ENCODE peak calls at places on chromosomes 13 and 19, in eight cellular contexts. One of them, this sample, is unnamed.
A peak's percentile ranks its signal among the peaks of the same experiment; 100 is the strongest.

GRCh38 chr19:19822148-19822429 is 539 bp upstream of the ZNF506 start:
- DNase-seq in mucosa of descending colon: peak; percentile 19
- DNase-seq in body of pancreas: peak; percentile 28
- DNase-seq in cardiac muscle cell: peak; percentile 1
- DNase-seq in OCI-LY7: peak; percentile 29
- DNase-seq in adrenal gland: no peak
- DNase-seq in lower lobe of right lung: no peak
- DNase-seq in pancreas: peak; percentile 57
- DNase-seq in this sample: no peak

GRCh38 chr13:80048030-80048429 is 292.9 kb downstream of the SPRY2 start:
- DNase-seq in OCI-LY7: no peak
- DNase-seq in body of pancreas: no peak
- DNase-seq in adrenal gland: no peak
- DNase-seq in pancreas: no peak
- DNase-seq in cardiac muscle cell: no peak
- DNase-seq in lower lobe of right lung: no peak
- DNase-seq in mucosa of descending colon: no peak
- DNase-seq in this sample: no peak

GRCh38 chr13:41152005-41152404 is 19.4 kb upstream of the KBTBD6 start:
- DNase-seq in body of pancreas: no peak
- DNase-seq in mucosa of descending colon: no peak
- DNase-seq in cardiac muscle cell: no peak
- DNase-seq in adrenal gland: no peak
- DNase-seq in lower lobe of right lung: no peak
- DNase-seq in pancreas: no peak
- DNase-seq in OCI-LY7: no peak
- DNase-seq in this sample: no peak

GRCh38 chr13:31896427-31896826 is 135.1 kb upstream of the FRY start:
- DNase-seq in body of pancreas: no peak
- DNase-seq in adrenal gland: no peak
- DNase-seq in pancreas: no peak
- DNase-seq in lower lobe of right lung: no peak
- DNase-seq in mucosa of descending colon: no peak
- DNase-seq in cardiac muscle cell: no peak
- DNase-seq in OCI-LY7: no peak
- DNase-seq in this sample: no peak

GRCh38 chr19:51547397-51548212 is 16.1 kb upstream of the SIGLEC6 start:
- DNase-seq in adrenal gland: no peak
- DNase-seq in pancreas: no peak
- DNase-seq in lower lobe of right lung: no peak
- DNase-seq in cardiac muscle cell: no peak
- DNase-seq in body of pancreas: no peak
- DNase-seq in OCI-LY7: no peak
- DNase-seq in mucosa of descending colon: no peak
- DNase-seq in this sample: no peak

GRCh38 chr19:1513492-1514294 is 874 bp upstream of the ADAMTSL5 start:
- DNase-seq in OCI-LY7: peak; percentile 55
- DNase-seq in body of pancreas: peak; percentile 49
- DNase-seq in adrenal gland: peak; percentile 36
- DNase-seq in cardiac muscle cell: peak; percentile 23
- DNase-seq in pancreas: peak; percentile 87
- DNase-seq in lower lobe of right lung: peak; percentile 66
- DNase-seq in mucosa of descending colon: peak; percentile 56
- DNase-seq in this sample: no peak

GRCh38 chr13:24747248-24748151 is 16.5 kb upstream of the RNF17 start:
- DNase-seq in adrenal gland: no peak
- DNase-seq in mucosa of descending colon: no peak
- DNase-seq in OCI-LY7: no peak
- DNase-seq in lower lobe of right lung: no peak
- DNase-seq in body of pancreas: no peak
- DNase-seq in pancreas: no peak
- DNase-seq in cardiac muscle cell: peak; percentile 47
- DNase-seq in this sample: no peak

GRCh38 chr13:43284162-43284561 is 260.8 kb downstream of the DNAJC15 start:
- DNase-seq in OCI-LY7: no peak
- DNase-seq in mucosa of descending colon: no peak
- DNase-seq in pancreas: no peak
- DNase-seq in lower lobe of right lung: no peak
- DNase-seq in body of pancreas: no peak
- DNase-seq in cardiac muscle cell: no peak
- DNase-seq in adrenal gland: no peak
- DNase-seq in this sample: no peak

GRCh38 chr13:47433461-47434005 is 536.7 kb upstream of the HTR2A start:
- DNase-seq in adrenal gland: no peak
- DNase-seq in OCI-LY7: no peak
- DNase-seq in body of pancreas: no peak
- DNase-seq in cardiac muscle cell: no peak
- DNase-seq in lower lobe of right lung: no peak
- DNase-seq in pancreas: no peak
- DNase-seq in mucosa of descending colon: no peak
- DNase-seq in this sample: no peak

GRCh38 chr19:35194022-35194984 is 34.2 kb downstream of the FAM187B start:
- DNase-seq in adrenal gland: no peak
- DNase-seq in lower lobe of right lung: no peak
- DNase-seq in mucosa of descending colon: no peak
- DNase-seq in cardiac muscle cell: no peak
- DNase-seq in pancreas: no peak
- DNase-seq in OCI-LY7: peak; percentile 29
- DNase-seq in body of pancreas: no peak
- DNase-seq in this sample: no peak

GRCh38 chr19:33798701-33799111 is 2.0 kb downstream of the KCTD15 start:
- DNase-seq in body of pancreas: no peak
- DNase-seq in cardiac muscle cell: peak; percentile 35
- DNase-seq in OCI-LY7: no peak
- DNase-seq in adrenal gland: no peak
- DNase-seq in lower lobe of right lung: no peak
- DNase-seq in mucosa of descending colon: no peak
- DNase-seq in pancreas: no peak
- DNase-seq in this sample: no peak

GRCh38 chr13:24680258-24680920 is at the start of gene ATP12A:
- DNase-seq in pancreas: peak; percentile 78
- DNase-seq in OCI-LY7: no peak
- DNase-seq in lower lobe of right lung: no peak
- DNase-seq in mucosa of descending colon: peak; percentile 42
- DNase-seq in body of pancreas: peak; percentile 31
- DNase-seq in cardiac muscle cell: peak; percentile 49
- DNase-seq in adrenal gland: no peak
- DNase-seq in this sample: no peak

GRCh38 chr13:93476175-93476574 is 249.6 kb downstream of the GPC6 start:
- DNase-seq in cardiac muscle cell: no peak
- DNase-seq in body of pancreas: no peak
- DNase-seq in OCI-LY7: no peak
- DNase-seq in adrenal gland: no peak
- DNase-seq in pancreas: no peak
- DNase-seq in lower lobe of right lung: no peak
- DNase-seq in mucosa of descending colon: no peak
- DNase-seq in this sample: peak; percentile 18

GRCh38 chr19:48333467-48334384 is 8.4 kb downstream of the EMP3 start:
- DNase-seq in adrenal gland: peak; percentile 93
- DNase-seq in OCI-LY7: peak; percentile 96
- DNase-seq in pancreas: peak; percentile 93
- DNase-seq in mucosa of descending colon: peak; percentile 97
- DNase-seq in body of pancreas: peak; percentile 92
- DNase-seq in lower lobe of right lung: peak; percentile 96
- DNase-seq in cardiac muscle cell: peak; percentile 93
- DNase-seq in this sample: peak; percentile 71

GRCh38 chr13:102913924-102914628 is 68.2 kb downstream of the ERCC5 start:
- DNase-seq in pancreas: no peak
- DNase-seq in cardiac muscle cell: no peak
- DNase-seq in body of pancreas: no peak
- DNase-seq in mucosa of descending colon: peak; percentile 32
- DNase-seq in adrenal gland: no peak
- DNase-seq in lower lobe of right lung: no peak
- DNase-seq in OCI-LY7: no peak
- DNase-seq in this sample: no peak

GRCh38 chr19:1266818-1267440 is 2.2 kb upstream of the CIRBP start:
- DNase-seq in adrenal gland: peak; percentile 58
- DNase-seq in OCI-LY7: peak; percentile 71
- DNase-seq in mucosa of descending colon: peak; percentile 83
- DNase-seq in pancreas: peak; percentile 96
- DNase-seq in lower lobe of right lung: peak; percentile 86
- DNase-seq in body of pancreas: peak; percentile 81
- DNase-seq in cardiac muscle cell: peak; percentile 77
- DNase-seq in this sample: no peak

GRCh38 chr19:41541990-41542584 is 33.9 kb upstream of the CEACAM21 start:
- DNase-seq in body of pancreas: peak; percentile 52
- DNase-seq in pancreas: peak; percentile 75
- DNase-seq in OCI-LY7: peak; percentile 81
- DNase-seq in adrenal gland: no peak
- DNase-seq in mucosa of descending colon: peak; percentile 83
- DNase-seq in cardiac muscle cell: peak; percentile 51
- DNase-seq in lower lobe of right lung: peak; percentile 83
- DNase-seq in this sample: no peak

GRCh38 chr13:102089177-102089576 is 312.7 kb downstream of the FGF14 start:
- DNase-seq in pancreas: no peak
- DNase-seq in mucosa of descending colon: no peak
- DNase-seq in adrenal gland: no peak
- DNase-seq in OCI-LY7: peak; percentile 0
- DNase-seq in lower lobe of right lung: no peak
- DNase-seq in body of pancreas: no peak
- DNase-seq in cardiac muscle cell: peak; percentile 7
- DNase-seq in this sample: no peak

GRCh38 chr19:50311723-50312635 is 17.2 kb downstream of the KCNC3 start:
- DNase-seq in mucosa of descending colon: no peak
- DNase-seq in lower lobe of right lung: no peak
- DNase-seq in pancreas: no peak
- DNase-seq in cardiac muscle cell: peak; percentile 84
- DNase-seq in OCI-LY7: no peak
- DNase-seq in body of pancreas: no peak
- DNase-seq in adrenal gland: no peak
- DNase-seq in this sample: no peak

GRCh38 chr13:23467048-23467931 is 33.8 kb upstream of the SACS start:
- DNase-seq in adrenal gland: no peak
- DNase-seq in body of pancreas: no peak
- DNase-seq in pancreas: no peak
- DNase-seq in cardiac muscle cell: peak; percentile 30
- DNase-seq in OCI-LY7: no peak
- DNase-seq in lower lobe of right lung: no peak
- DNase-seq in mucosa of descending colon: no peak
- DNase-seq in this sample: no peak

GRCh38 chr13:55087085-55087484 is 2053.6 kb upstream of the PRR20A start:
- DNase-seq in mucosa of descending colon: no peak
- DNase-seq in OCI-LY7: no peak
- DNase-seq in cardiac muscle cell: no peak
- DNase-seq in lower lobe of right lung: no peak
- DNase-seq in body of pancreas: no peak
- DNase-seq in adrenal gland: no peak
- DNase-seq in pancreas: no peak
- DNase-seq in this sample: no peak

GRCh38 chr13:80096383-80096782 is 244.5 kb downstream of the SPRY2 start:
- DNase-seq in mucosa of descending colon: no peak
- DNase-seq in OCI-LY7: no peak
- DNase-seq in body of pancreas: no peak
- DNase-seq in lower lobe of right lung: no peak
- DNase-seq in adrenal gland: no peak
- DNase-seq in pancreas: no peak
- DNase-seq in cardiac muscle cell: no peak
- DNase-seq in this sample: no peak

GRCh38 chr13:45587897-45588296 is 27.6 kb downstream of the ERICH6B start:
- DNase-seq in cardiac muscle cell: no peak
- DNase-seq in lower lobe of right lung: no peak
- DNase-seq in pancreas: no peak
- DNase-seq in body of pancreas: no peak
- DNase-seq in OCI-LY7: no peak
- DNase-seq in adrenal gland: no peak
- DNase-seq in mucosa of descending colon: no peak
- DNase-seq in this sample: no peak

GRCh38 chr13:45582533-45583076 is 32.9 kb downstream of the ERICH6B start:
- DNase-seq in body of pancreas: no peak
- DNase-seq in cardiac muscle cell: no peak
- DNase-seq in OCI-LY7: no peak
- DNase-seq in pancreas: no peak
- DNase-seq in lower lobe of right lung: no peak
- DNase-seq in adrenal gland: no peak
- DNase-seq in mucosa of descending colon: no peak
- DNase-seq in this sample: no peak

GRCh38 chr13:45584816-45585215 is 30.7 kb downstream of the ERICH6B start:
- DNase-seq in mucosa of descending colon: peak; percentile 2
- DNase-seq in cardiac muscle cell: peak; percentile 11
- DNase-seq in body of pancreas: no peak
- DNase-seq in lower lobe of right lung: no peak
- DNase-seq in pancreas: no peak
- DNase-seq in adrenal gland: no peak
- DNase-seq in OCI-LY7: no peak
- DNase-seq in this sample: no peak
- TF ChIP-seq CTCF in mucosa of descending colon: no peak
- TF ChIP-seq CTCF in cardiac muscle cell: no peak
- TF ChIP-seq CTCF in body of pancreas: no peak
- TF ChIP-seq CTCF in lower lobe of right lung: no peak
- TF ChIP-seq CTCF in pancreas: no peak
- TF ChIP-seq CTCF in adrenal gland: no peak
- TF ChIP-seq CTCF in OCI-LY7: peak; percentile 23
- TF ChIP-seq CTCF in this sample: peak; percentile 25

GRCh38 chr13:75803982-75804381 is 167.9 kb downstream of the LMO7 start:
- DNase-seq in cardiac muscle cell: peak; percentile 80
- DNase-seq in adrenal gland: no peak
- DNase-seq in lower lobe of right lung: no peak
- DNase-seq in OCI-LY7: no peak
- DNase-seq in pancreas: no peak
- DNase-seq in body of pancreas: no peak
- DNase-seq in mucosa of descending colon: no peak
- DNase-seq in this sample: no peak
- H3K4me3 ChIP-seq in cardiac muscle cell: peak overlapping the region; percentile 60
- H3K4me3 ChIP-seq in adrenal gland: no peak overlapping the region
- H3K4me3 ChIP-seq in lower lobe of right lung: no peak overlapping the region
- H3K4me3 ChIP-seq in OCI-LY7: no peak overlapping the region
- H3K4me3 ChIP-seq in pancreas: no peak overlapping the region
- H3K4me3 ChIP-seq in body of pancreas: no peak overlapping the region
- H3K4me3 ChIP-seq in mucosa of descending colon: no peak overlapping the region
- H3K4me3 ChIP-seq in this sample: no peak overlapping the region

GRCh38 chr13:33111414-33112110 is 95.3 kb downstream of the KL start:
- DNase-seq in adrenal gland: peak; percentile 45
- DNase-seq in pancreas: no peak
- DNase-seq in OCI-LY7: no peak
- DNase-seq in lower lobe of right lung: no peak
- DNase-seq in mucosa of descending colon: peak; percentile 58
- DNase-seq in cardiac muscle cell: no peak
- DNase-seq in body of pancreas: no peak
- DNase-seq in this sample: no peak
- H3K36me3 ChIP-seq in adrenal gland: no peaks in the 10 kb centered on the region
- H3K36me3 ChIP-seq in pancreas: no peaks in the 10 kb centered on the region
- H3K36me3 ChIP-seq in OCI-LY7: no peaks in the 10 kb centered on the region
- H3K36me3 ChIP-seq in lower lobe of right lung: peaks cover 90% of the 10 kb centered on the region
- H3K36me3 ChIP-seq in mucosa of descending colon: no peaks in the 10 kb centered on the region
- H3K36me3 ChIP-seq in cardiac muscle cell: peaks cover 30% of the 10 kb centered on the region
- H3K36me3 ChIP-seq in body of pancreas: peaks cover 17% of the 10 kb centered on the region
- H3K36me3 ChIP-seq in this sample: peaks cover 5% of the 10 kb centered on the region

DNA sequence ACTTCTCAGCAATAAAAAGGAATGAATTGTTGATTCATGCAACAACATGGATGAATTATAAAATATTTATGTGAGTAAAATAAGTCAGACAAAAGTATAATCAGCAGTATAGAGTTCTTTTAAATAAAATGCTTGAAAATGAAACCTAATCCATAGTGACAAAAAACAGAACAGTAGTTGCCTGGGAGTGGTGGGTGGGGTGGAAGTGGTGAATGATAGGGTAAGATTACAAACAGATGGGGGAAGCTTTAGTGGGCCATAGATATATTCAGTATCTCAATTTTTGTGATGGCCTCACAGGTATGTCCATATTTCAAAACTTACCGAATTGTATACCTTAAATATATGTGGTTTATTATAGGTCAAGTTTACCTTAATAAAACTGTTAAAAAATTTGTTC is 124.9 kb upstream of the UBL3 start:
- DNase-seq in adrenal gland: no peak
- DNase-seq in OCI-LY7: no peak
- DNase-seq in cardiac muscle cell: no peak
- DNase-seq in lower lobe of right lung: no peak
- DNase-seq in pancreas: no peak
- DNase-seq in mucosa of descending colon: no peak
- DNase-seq in body of pancreas: no peak
- DNase-seq in this sample: no peak
- TF ChIP-seq CTCF in adrenal gland: no peak
- TF ChIP-seq CTCF in OCI-LY7: no peak
- TF ChIP-seq CTCF in cardiac muscle cell: no peak
- TF ChIP-seq CTCF in lower lobe of right lung: no peak
- TF ChIP-seq CTCF in pancreas: no peak
- TF ChIP-seq CTCF in mucosa of descending colon: no peak
- TF ChIP-seq CTCF in body of pancreas: no peak
- TF ChIP-seq CTCF in this sample: no peak

This sample was measured in kidney epithelial cell.